ENCODE peak calls at places on chromosomes 5 and 9, in eight cellular contexts. E is RPMI8226, K is lower leg skin, B is NCI-H460, Z is occipital lobe, Y is AG09319, D is A549, W is frontal cortex. O is an unnamed sample.

GRCh38 chr5:123088031-123088805 is 823 bp upstream of the PRDM6 start:
- DNase-seq in E (no peak), D (no peak), B (no peak), K (no peak), Y (no peak), W (no peak), Z (no peak), O (no peak)

GRCh38 chr5:139640432-139641115 is 7.6 kb upstream of the CXXC5 start:
- DNase-seq in K (no peak), E (no peak), D (no peak), B (no peak), W (peak), Y (no peak), Z (no peak), O (no peak)

GRCh38 chr5:129020683-129021082 is 55.4 kb downstream of the SLC27A6 start:
- DNase-seq in B (no peak), K (no peak), E (no peak), Z (no peak), W (no peak), Y (no peak), D (no peak), O (no peak)

GRCh38 chr5:180172447-180173197 is 36.4 kb downstream of the RASGEF1C start:
- DNase-seq in D (no peak), E (peak), Z (no peak), Y (no peak), W (no peak), K (no peak), B (no peak), O (no peak)

GRCh38 chr5:16619136-16619535 is 2.3 kb upstream of the RETREG1 start:
- DNase-seq in Z (no peak), W (no peak), D (no peak), K (no peak), E (no peak), B (no peak), Y (no peak), O (no peak)

GRCh38 chr5:104533498-104533897 is 970.9 kb upstream of the NUDT12 start:
- DNase-seq in E (no peak), Z (no peak), Y (no peak), D (no peak), K (no peak), W (no peak), B (no peak), O (no peak)

GRCh38 chr5:17928571-17928970 is 294.3 kb downstream of the TAF11L14 start:
- DNase-seq in K (peak), B (no peak), D (no peak), E (no peak), Y (no peak), W (no peak), Z (no peak), O (no peak)

GRCh38 chr9:4837768-4838546 is 45.2 kb downstream of the RCL1 start:
- DNase-seq in Y (no peak), D (no peak), K (peak), E (no peak), B (no peak), Z (peak), W (no peak), O (peak)

GRCh38 chr5:71564884-71565283 is 22.3 kb upstream of the MCCC2 start:
- DNase-seq in W (no peak), K (no peak), Z (no peak), D (no peak), Y (no peak), B (no peak), E (no peak), O (no peak)

GRCh38 chr5:51185985-51186384 is 197.3 kb upstream of the ISL1 start:
- DNase-seq in Z (no peak), K (no peak), Y (no peak), W (no peak), D (no peak), E (no peak), B (no peak), O (no peak)

GRCh38 chr9:104553261-104553660 is 15.7 kb upstream of the OR13C8 start:
- DNase-seq in Z (no peak), Y (no peak), E (no peak), K (no peak), B (no peak), D (no peak), W (no peak), O (no peak)

GRCh38 chr5:175809531-175810121 is 61.8 kb upstream of the CPLX2 start:
- DNase-seq in B (peak), W (no peak), Z (peak), D (peak), K (no peak), Y (peak), E (no peak), O (peak)

GRCh38 chr9:2663886-2664674 is 42.5 kb downstream of the VLDLR start:
- DNase-seq in D (no peak), Y (no peak), W (no peak), E (no peak), Z (peak), B (no peak), K (no peak), O (no peak)

GRCh38 chr5:172504736-172505402 is 50.5 kb upstream of the SH3PXD2B start:
- DNase-seq in K (peak), B (no peak), D (no peak), W (no peak), E (no peak), Y (no peak), Z (no peak), O (no peak)

GRCh38 chr5:157269763-157270272 is 3.9 kb downstream of the CYFIP2 start:
- DNase-seq in E (no peak), W (no peak), B (no peak), Y (no peak), Z (no peak), D (no peak), K (no peak), O (no peak)